ENCODE peak calls at places on chromosomes 12 and 14, in eight cellular contexts. Z is A549, T is epithelial cell of esophagus, I is sigmoid colon, J is astrocyte of the cerebellum, H is lung, Q is endodermal cell, S is fibroblast of lung. Y is an unnamed sample.

GRCh38 chr14:106501898-106502297 is 975.5 kb downstream of the TMEM121 start:
- DNase-seq in T (no peak), H (no peak), J (no peak), S (no peak), I (no peak), Z (no peak), Q (no peak), Y (no peak)

GRCh38 chr14:29885988-29886387 is 41.7 kb downstream of the PRKD1 start:
- DNase-seq in Q (no peak), Z (no peak), H (no peak), I (no peak), J (no peak), T (no peak), S (no peak), Y (no peak)

GRCh38 chr14:30621354-30621953 is 665 bp upstream of the SCFD1 start:
- DNase-seq in I (no peak), S (no peak), J (no peak), T (peak; percentile 28), H (no peak), Q (peak; percentile 61), Z (no peak), Y (peak; percentile 2)

GRCh38 chr12:129762436-129762835 is 141.4 kb downstream of the TMEM132D start:
- DNase-seq in I (no peak), J (no peak), S (no peak), Q (no peak), H (no peak), T (no peak), Z (no peak), Y (no peak)

GRCh38 chr12:100955139-100955538 is 160.6 kb downstream of the ANO4 start:
- DNase-seq in T (peak; percentile 25), Z (no peak), J (peak; percentile 90), H (no peak), I (no peak), S (peak; percentile 47), Q (peak; percentile 91), Y (peak; percentile 67)

GRCh38 chr12:68292157-68292940 is 38.9 kb upstream of the IL22 start:
- DNase-seq in S (no peak), J (no peak), Z (no peak), Q (no peak), H (no peak), T (no peak), I (no peak), Y (no peak)

GRCh38 chr14:68336165-68336564 is 456.7 kb downstream of the ZFP36L1 start:
- DNase-seq in S (no peak), Z (no peak), Q (no peak), I (no peak), T (no peak), J (no peak), H (no peak), Y (no peak)

GRCh38 chr12:91180577-91180976 is 2.0 kb downstream of the DCN start:
- DNase-seq in Q (no peak), Z (no peak), S (peak; percentile 90), J (peak; percentile 81), H (no peak), I (no peak), T (no peak), Y (no peak)

GRCh38 chr14:62027958-62028357 is 265.7 kb downstream of the SNAPC1 start:
- DNase-seq in Q (no peak), S (no peak), Z (no peak), I (no peak), J (no peak), T (no peak), H (no peak), Y (no peak)

GRCh38 chr14:72649603-72650227 is 244.2 kb downstream of the DPF3 start:
- DNase-seq in I (no peak), J (no peak), T (no peak), Q (no peak), H (no peak), Z (no peak), S (no peak), Y (no peak)

GRCh38 chr12:112236386-112236785 is 111.0 kb downstream of the TRAFD1 start:
- DNase-seq in H (no peak), J (no peak), Q (peak; percentile 1), I (no peak), Z (no peak), S (no peak), T (no peak), Y (no peak)

GRCh38 chr12:72281145-72281544 is 9.0 kb downstream of the TRHDE start:
- DNase-seq in T (no peak), Z (no peak), J (no peak), S (peak; percentile 76), Q (no peak), I (no peak), H (no peak), Y (no peak)

GRCh38 chr12:95146767-95147166 is 70.5 kb downstream of the FGD6 start:
- DNase-seq in S (no peak), Q (no peak), I (no peak), H (no peak), T (no peak), Z (no peak), J (no peak), Y (no peak)

GRCh38 chr12:69534389-69534822 is 50.9 kb upstream of the CCT2 start:
- DNase-seq in Z (peak; percentile 30), T (peak; percentile 98), J (peak; percentile 100), Q (peak; percentile 91), I (peak; percentile 84), S (peak; percentile 100), H (peak; percentile 80), Y (peak; percentile 100)

GRCh38 chr14:61876362-61877049 is 114.3 kb downstream of the SNAPC1 start:
- DNase-seq in S (no peak), J (no peak), I (no peak), Z (no peak), Q (no peak), T (no peak), H (no peak), Y (no peak)

GRCh38 chr12:132632521-132633228 is 14.1 kb downstream of the P2RX2 start:
- DNase-seq in S (no peak), Q (no peak), I (peak; percentile 60), J (no peak), T (no peak), Z (no peak), H (no peak), Y (no peak)

GRCh38 chr12:94327819-94328218 is 131.8 kb downstream of the CEP83 start:
- DNase-seq in H (no peak), Q (no peak), I (no peak), J (no peak), S (no peak), Z (no peak), T (peak; percentile 14), Y (no peak)

GRCh38 chr12:115470526-115470925 is 786.6 kb upstream of the TBX3 start:
- DNase-seq in I (no peak), H (no peak), T (no peak), Z (no peak), Q (no peak), S (no peak), J (no peak), Y (no peak)

GRCh38 chr12:131155131-131155530 is 201.4 kb downstream of the ADGRD1 start:
- DNase-seq in Z (no peak), H (no peak), Q (no peak), S (no peak), J (no peak), T (no peak), I (no peak), Y (no peak)
- H3K4me3 ChIP-seq in Z (no peak overlapping the region), H (no peak overlapping the region), Q (no peak overlapping the region), S (no peak overlapping the region), J (no peak overlapping the region), T (no peak overlapping the region), I (no peak overlapping the region), Y (no peak overlapping the region)

GRCh38 chr12:82517027-82517426 is 158.7 kb downstream of the METTL25 start:
- DNase-seq in Q (peak; percentile 80), Z (no peak), I (no peak), J (no peak), S (no peak), T (peak; percentile 38), H (no peak), Y (no peak)
- TF ChIP-seq CTCF in Q (peak; percentile 81), Z (peak; percentile 37), I (no peak), J (peak; percentile 45), S (peak; percentile 52), T (peak; percentile 64), H (no peak), Y (peak; percentile 55)

GRCh38 chr14:41607119-41607785 is 576 bp downstream of the LRFN5 start:
- DNase-seq in T (no peak), J (no peak), H (no peak), Q (peak; percentile 68), I (no peak), S (peak; percentile 61), Z (no peak), Y (no peak)

GRCh38 chr14:41605550-41606248 is 977 bp upstream of the LRFN5 start:
- DNase-seq in I (peak; percentile 62), J (no peak), H (no peak), T (no peak), S (peak; percentile 61), Z (no peak), Q (peak; percentile 91), Y (no peak)

GRCh38 chr14:41606249-41607118 is at the start of gene LRFN5:
- DNase-seq in T (peak; percentile 32), Z (no peak), Q (peak; percentile 86), I (peak; percentile 67), H (peak; percentile 29), S (peak; percentile 43), J (no peak), Y (no peak)

GRCh38 chr14:41607966-41608663 is 1.4 kb downstream of the LRFN5 start:
- DNase-seq in T (no peak), Z (no peak), Q (peak; percentile 71), J (no peak), S (peak; percentile 33), H (no peak), I (peak; percentile 63), Y (no peak)

DNA sequence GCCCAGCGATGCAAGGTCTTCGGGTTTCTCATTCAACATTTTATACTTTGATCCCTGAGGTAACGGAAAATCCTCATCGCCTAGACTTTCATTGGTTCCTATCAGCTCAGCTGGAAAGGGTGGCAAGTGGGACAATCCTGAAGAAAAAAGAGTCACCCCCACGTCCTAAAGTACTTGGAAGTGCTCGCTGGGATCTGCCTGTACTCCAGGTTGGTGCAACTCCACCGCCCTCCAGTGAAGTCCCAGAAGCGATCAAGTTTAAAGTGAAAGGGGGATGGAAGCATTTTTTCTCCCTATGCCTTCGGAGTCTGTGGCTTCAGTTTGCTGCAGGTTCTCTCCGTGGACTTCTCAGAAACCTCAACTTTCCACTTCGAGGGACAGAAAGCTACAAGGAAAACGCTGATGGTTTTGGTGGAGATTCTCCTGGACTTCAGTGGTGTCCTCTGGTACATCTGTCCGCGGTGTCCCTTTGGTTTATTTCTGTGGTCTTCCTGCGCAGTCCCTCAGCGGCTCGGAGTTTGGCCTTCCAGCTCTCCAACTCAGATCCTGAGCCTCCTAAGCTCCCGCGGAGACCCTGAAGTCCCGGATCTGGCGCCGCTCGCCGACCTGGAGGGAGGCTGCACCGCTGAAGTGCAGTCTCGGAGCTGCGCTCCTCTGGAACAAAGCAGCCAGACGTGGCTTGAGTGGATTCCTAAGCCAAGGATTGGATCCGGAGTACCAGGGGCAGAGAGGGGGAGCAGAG is 1.7 kb upstream of the LRFN5 start:
- DNase-seq in S (peak; percentile 87), J (peak; percentile 77), T (no peak), I (peak; percentile 77), Z (no peak), H (no peak), Q (peak; percentile 94), Y (peak; percentile 84)
- H3K4me3 ChIP-seq in S (peak overlapping the region; percentile 47), J (peak overlapping the region; percentile 65), T (no peak overlapping the region), I (peak overlapping the region; percentile 59), Z (no peak overlapping the region), H (peak overlapping the region; percentile 19), Q (peak overlapping the region; percentile 97), Y (peak overlapping the region; percentile 59)

GRCh38 chr12:109811624-109811995 is 21.6 kb downstream of the TRPV4 start:
- DNase-seq in Q (peak; percentile 79), T (no peak), J (no peak), I (no peak), Z (no peak), H (no peak), S (no peak), Y (no peak)
- TF ChIP-seq CTCF in Q (peak; percentile 64), T (peak; percentile 12), J (no peak), I (no peak), Z (no peak), H (no peak), S (no peak), Y (peak; percentile 5)